ENCODE peak calls at places on chromosome 13, in seven cellular contexts. M is fibroblast of the aortic adventitia, V is astrocyte of the spinal cord, K is choroid plexus epithelial cell, L is tibial nerve, W is testis, R is brain microvascular endothelial cell. Z is an unnamed sample.

GRCh38 chr13:60759499-60759898 is 362.5 kb downstream of the TDRD3 start:
- DNase-seq in R (peak; percentile 26), L (no peak), M (peak; percentile 4), V (peak; percentile 32), K (peak; percentile 7), W (no peak), Z (peak; percentile 27)

GRCh38 chr13:113350065-113350937 is 13.6 kb downstream of the GRTP1 start:
- DNase-seq in M (no peak), L (no peak), W (no peak), K (no peak), R (no peak), V (no peak), Z (no peak)

GRCh38 chr13:42396501-42396900 is 124.5 kb downstream of the AKAP11 start:
- DNase-seq in K (no peak), W (no peak), L (no peak), V (no peak), R (no peak), M (no peak), Z (no peak)

GRCh38 chr13:87280139-87280538 is 391.0 kb upstream of the SLITRK5 start:
- DNase-seq in V (no peak), W (no peak), K (peak; percentile 25), L (no peak), M (no peak), R (no peak), Z (no peak)

GRCh38 chr13:112956516-112957294 is 12.3 kb upstream of the MCF2L start:
- DNase-seq in V (no peak), L (no peak), M (peak; percentile 14), K (peak; percentile 23), W (no peak), R (no peak), Z (no peak)

GRCh38 chr13:50457430-50458393 is 385.8 kb downstream of the DLEU7 start:
- DNase-seq in K (no peak), V (no peak), W (no peak), R (no peak), L (no peak), M (peak; percentile 14), Z (no peak)

GRCh38 chr13:43242040-43242439 is 218.7 kb downstream of the DNAJC15 start:
- DNase-seq in K (peak; percentile 47), L (no peak), R (no peak), M (no peak), W (no peak), V (no peak), Z (no peak)

GRCh38 chr13:92483894-92484293 is 742.7 kb upstream of the GPC6 start:
- DNase-seq in V (no peak), W (no peak), R (no peak), L (no peak), K (no peak), M (no peak), Z (no peak)

GRCh38 chr13:28097503-28097902 is 2.9 kb downstream of the FLT3 start:
- DNase-seq in K (no peak), L (no peak), M (no peak), R (no peak), W (no peak), V (no peak), Z (no peak)

GRCh38 chr13:113974304-113975281 is 717 bp upstream of the C13orf46 start:
- DNase-seq in M (no peak), W (peak; percentile 56), R (no peak), V (no peak), L (no peak), K (no peak), Z (no peak)

GRCh38 chr13:49791753-49792549 is 531 bp downstream of the KPNA3 start:
- DNase-seq in W (peak; percentile 61), K (peak; percentile 52), R (peak; percentile 39), V (peak; percentile 50), M (peak; percentile 45), L (peak; percentile 21), Z (peak; percentile 35)

GRCh38 chr13:114145722-114146121 is 13.3 kb upstream of the RASA3 start:
- DNase-seq in K (no peak), L (no peak), M (no peak), W (no peak), V (no peak), R (no peak), Z (no peak)

GRCh38 chr13:46086421-46086922 is 18.4 kb downstream of the CPB2 start:
- DNase-seq in W (no peak), V (no peak), M (no peak), L (no peak), R (no peak), K (no peak), Z (no peak)

GRCh38 chr13:24308068-24308445 is 1.3 kb upstream of the C1QTNF9 start:
- DNase-seq in V (no peak), M (no peak), W (no peak), R (no peak), K (no peak), L (no peak), Z (no peak)

GRCh38 chr13:84686973-84687372 is 804.7 kb upstream of the SLITRK1 start:
- DNase-seq in K (no peak), R (no peak), V (no peak), W (no peak), M (no peak), L (no peak), Z (no peak)

GRCh38 chr13:113533441-113533840 is 42.9 kb upstream of the DCUN1D2 start:
- DNase-seq in K (no peak), R (no peak), M (no peak), W (peak; percentile 46), L (no peak), V (no peak), Z (no peak)

GRCh38 chr13:98542568-98543379 is 34.1 kb downstream of the STK24 start:
- DNase-seq in R (no peak), L (no peak), K (no peak), V (no peak), M (no peak), W (no peak), Z (no peak)

DNA sequence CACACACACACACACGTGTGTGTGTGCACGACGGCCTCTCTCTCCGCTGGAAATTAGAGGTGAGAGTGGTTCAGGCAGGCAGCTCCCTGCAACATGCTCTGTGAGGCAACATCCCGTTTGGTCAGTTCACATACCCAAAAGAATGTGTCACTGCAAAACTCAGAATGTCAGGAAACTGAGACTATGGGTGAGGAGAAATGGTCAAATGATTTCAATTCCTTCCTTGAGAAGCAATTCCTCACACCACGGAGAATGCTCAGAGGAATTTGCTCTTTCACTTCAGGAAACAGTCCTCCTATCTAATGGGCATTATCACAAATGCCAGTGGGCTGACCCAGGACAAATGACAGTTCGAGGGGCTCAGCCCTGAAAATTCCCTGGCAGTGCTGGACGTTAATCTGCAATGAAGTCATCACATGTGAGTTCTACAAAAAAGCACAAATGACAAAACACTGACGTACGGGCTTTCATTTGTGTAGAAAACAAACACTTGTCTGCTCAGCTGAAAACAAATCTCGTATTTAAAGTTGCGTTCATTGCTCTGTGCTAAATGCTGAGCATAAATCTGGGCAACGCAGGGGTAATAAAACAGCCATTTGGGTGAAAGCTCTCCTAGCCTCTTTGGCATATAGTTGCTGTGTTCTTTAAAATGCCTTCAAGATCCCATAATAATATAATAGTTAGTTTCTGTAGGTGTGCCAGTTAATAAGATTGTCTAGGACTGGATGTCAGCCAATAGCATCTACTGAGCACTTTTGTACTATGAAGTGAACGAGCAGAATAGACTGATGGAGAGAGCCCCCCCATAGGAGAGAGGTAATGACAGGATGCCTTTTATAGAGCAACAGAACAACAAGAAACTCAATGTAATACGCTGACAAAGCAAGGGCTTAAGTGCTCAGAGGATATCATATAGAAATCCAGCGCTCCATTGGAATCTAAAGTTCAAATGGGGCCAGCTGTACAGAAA is 18.7 kb upstream of the LATS2 start:
- DNase-seq in K (peak; percentile 89), R (peak; percentile 89), W (no peak), L (peak; percentile 30), V (peak; percentile 88), M (peak; percentile 93), Z (peak; percentile 92)
- H3K4me3 ChIP-seq in K (peak overlapping the region; percentile 41), R (peak overlapping the region; percentile 29), W (no peak overlapping the region), L (no peak overlapping the region), V (peak overlapping the region; percentile 19), M (peak overlapping the region; percentile 40), Z (peak overlapping the region; percentile 37)

DNA sequence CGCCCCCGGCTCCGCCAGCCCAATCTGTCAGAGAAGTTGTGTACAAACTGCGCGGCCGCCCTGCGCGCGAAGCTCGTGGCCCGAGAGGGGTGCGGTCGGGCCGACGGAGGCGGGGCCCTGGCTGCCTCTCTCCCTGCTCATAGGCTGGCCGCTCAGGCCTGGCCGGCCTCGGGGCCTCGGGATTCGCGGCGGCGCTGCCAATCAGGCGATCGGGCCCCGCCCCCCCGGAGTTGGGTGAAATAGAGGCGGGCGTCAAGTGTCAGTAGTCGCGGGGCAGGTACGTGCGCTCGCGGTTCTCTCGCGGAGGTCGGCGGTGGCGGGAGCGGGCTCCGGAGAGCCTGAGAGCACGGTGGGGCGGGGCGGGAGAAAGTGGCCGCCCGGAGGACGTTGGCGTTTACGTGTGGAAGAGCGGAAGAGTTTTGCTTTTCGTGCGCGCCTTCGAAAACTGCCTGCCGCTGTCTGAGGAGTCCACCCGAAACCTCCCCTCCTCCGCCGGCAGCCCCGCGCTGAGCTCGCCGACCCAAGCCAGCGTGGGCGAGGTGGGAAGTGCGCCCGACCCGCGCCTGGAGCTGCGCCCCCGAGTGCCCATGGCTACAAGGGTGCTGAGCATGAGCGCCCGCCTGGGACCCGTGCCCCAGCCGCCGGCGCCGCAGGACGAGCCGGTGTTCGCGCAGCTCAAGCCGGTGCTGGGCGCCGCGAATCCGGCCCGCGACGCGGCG is at the start of gene KLF5:
- DNase-seq in M (peak; percentile 81), L (peak; percentile 97), R (peak; percentile 92), K (peak; percentile 94), V (peak; percentile 96), W (peak; percentile 98), Z (peak; percentile 94)
- TF ChIP-seq CTCF in M (no peak), L (no peak), R (no peak), K (no peak), V (no peak), W (no peak), Z (no peak)

GRCh38 chr13:110311721-110312668 is 4.9 kb downstream of the COL4A2 start:
- DNase-seq in L (no peak), W (no peak), K (peak; percentile 62), R (no peak), V (no peak), M (no peak), Z (no peak)
- H3K4me3 ChIP-seq in L (peak overlapping the region; percentile 8), W (no peak overlapping the region), K (peak overlapping the region; percentile 38), R (peak overlapping the region; percentile 98), V (peak overlapping the region; percentile 3), M (no peak overlapping the region), Z (no peak overlapping the region)

GRCh38 chr13:110798595-110798994 is 85.1 kb downstream of the ING1 start:
- DNase-seq in W (no peak), K (no peak), V (no peak), M (no peak), R (no peak), L (no peak), Z (no peak)

GRCh38 chr13:110799246-110800236 is 86.0 kb downstream of the ING1 start:
- DNase-seq in V (peak; percentile 66), W (no peak), K (peak; percentile 73), R (peak; percentile 39), M (peak; percentile 96), L (peak; percentile 33), Z (peak; percentile 96)

GRCh38 chr13:110806636-110807035 is 93.1 kb downstream of the ING1 start:
- DNase-seq in M (no peak), V (no peak), R (no peak), L (no peak), W (no peak), K (no peak), Z (no peak)

GRCh38 chr13:110797230-110797877 is 83.9 kb downstream of the ING1 start:
- DNase-seq in M (peak; percentile 53), R (no peak), K (no peak), L (no peak), W (no peak), V (no peak), Z (peak; percentile 44)

GRCh38 chr13:110801044-110801443 is 87.5 kb downstream of the ING1 start:
- DNase-seq in W (no peak), K (no peak), M (no peak), R (no peak), V (no peak), L (no peak), Z (no peak)
- TF ChIP-seq CTCF in W (no peak), K (peak; percentile 9), M (no peak), R (no peak), V (no peak), L (no peak), Z (no peak)